ENCODE peak calls at places on chromosome 20, in five cellular contexts. One of them, this sample, is unnamed.

GRCh38 chr20:21808863-21809664 is 103.6 kb downstream of the PAX1 start:
- DNase-seq in GM23248: no peak
- DNase-seq in OCI-LY7: peak; percentile 49
- DNase-seq in psoas muscle: peak; percentile 64
- DNase-seq in effector memory CD4-positive, alpha-beta T cell: no peak
- DNase-seq in this sample: no peak

GRCh38 chr20:22371843-22372242 is 212.5 kb downstream of the FOXA2 start:
- DNase-seq in GM23248: no peak
- DNase-seq in OCI-LY7: peak; percentile 64
- DNase-seq in psoas muscle: no peak
- DNase-seq in effector memory CD4-positive, alpha-beta T cell: no peak
- DNase-seq in this sample: no peak

GRCh38 chr20:36371391-36371790 is 65.3 kb downstream of the DLGAP4 start:
- DNase-seq in GM23248: no peak
- DNase-seq in OCI-LY7: no peak
- DNase-seq in psoas muscle: no peak
- DNase-seq in effector memory CD4-positive, alpha-beta T cell: no peak
- DNase-seq in this sample: no peak

GRCh38 chr20:12287575-12287974 is 369.9 kb downstream of the BTBD3 start:
- DNase-seq in GM23248: no peak
- DNase-seq in OCI-LY7: no peak
- DNase-seq in psoas muscle: no peak
- DNase-seq in effector memory CD4-positive, alpha-beta T cell: no peak
- DNase-seq in this sample: no peak

GRCh38 chr20:64228086-64228485 is 27.5 kb upstream of the PCMTD2 start:
- DNase-seq in GM23248: no peak
- DNase-seq in OCI-LY7: no peak
- DNase-seq in psoas muscle: peak; percentile 30
- DNase-seq in effector memory CD4-positive, alpha-beta T cell: no peak
- DNase-seq in this sample: no peak

GRCh38 chr20:34337544-34337943 is 25.5 kb upstream of the ITCH start:
- DNase-seq in GM23248: no peak
- DNase-seq in OCI-LY7: no peak
- DNase-seq in psoas muscle: no peak
- DNase-seq in effector memory CD4-positive, alpha-beta T cell: no peak
- DNase-seq in this sample: no peak

GRCh38 chr20:49394264-49394663 is 88.2 kb downstream of the KCNB1 start:
- DNase-seq in GM23248: peak; percentile 71
- DNase-seq in OCI-LY7: no peak
- DNase-seq in psoas muscle: peak; percentile 62
- DNase-seq in effector memory CD4-positive, alpha-beta T cell: no peak
- DNase-seq in this sample: no peak

GRCh38 chr20:43558412-43559146 is at the start of gene SGK2:
- DNase-seq in GM23248: peak; percentile 29
- DNase-seq in OCI-LY7: no peak
- DNase-seq in psoas muscle: no peak
- DNase-seq in effector memory CD4-positive, alpha-beta T cell: no peak
- DNase-seq in this sample: no peak

GRCh38 chr20:37389241-37389747 is 43.4 kb downstream of the SRC start:
- DNase-seq in GM23248: no peak
- DNase-seq in OCI-LY7: no peak
- DNase-seq in psoas muscle: peak; percentile 34
- DNase-seq in effector memory CD4-positive, alpha-beta T cell: no peak
- DNase-seq in this sample: no peak

GRCh38 chr20:50254466-50255079 is 63.9 kb downstream of the CEBPB start:
- DNase-seq in GM23248: no peak
- DNase-seq in OCI-LY7: no peak
- DNase-seq in psoas muscle: no peak
- DNase-seq in effector memory CD4-positive, alpha-beta T cell: no peak
- DNase-seq in this sample: no peak

GRCh38 chr20:48100483-48100882 is 315.2 kb upstream of the SULF2 start:
- DNase-seq in GM23248: no peak
- DNase-seq in OCI-LY7: no peak
- DNase-seq in psoas muscle: no peak
- DNase-seq in effector memory CD4-positive, alpha-beta T cell: no peak
- DNase-seq in this sample: no peak

GRCh38 chr20:5674176-5674660 is 76.0 kb upstream of the SHLD1 start:
- DNase-seq in GM23248: peak; percentile 31
- DNase-seq in OCI-LY7: peak; percentile 94
- DNase-seq in psoas muscle: no peak
- DNase-seq in effector memory CD4-positive, alpha-beta T cell: no peak
- DNase-seq in this sample: no peak

GRCh38 chr20:46060301-46060881 is 29.4 kb downstream of the NCOA5 start:
- DNase-seq in GM23248: no peak
- DNase-seq in OCI-LY7: peak; percentile 82
- DNase-seq in psoas muscle: no peak
- DNase-seq in effector memory CD4-positive, alpha-beta T cell: no peak
- DNase-seq in this sample: no peak

GRCh38 chr20:47272893-47273590 is 83.5 kb downstream of the ZMYND8 start:
- DNase-seq in GM23248: peak; percentile 78
- DNase-seq in OCI-LY7: peak; percentile 75
- DNase-seq in psoas muscle: no peak
- DNase-seq in effector memory CD4-positive, alpha-beta T cell: no peak
- DNase-seq in this sample: peak; percentile 53

GRCh38 chr20:53847118-53847842 is 223.1 kb downstream of the BCAS1 start:
- DNase-seq in GM23248: no peak
- DNase-seq in OCI-LY7: peak; percentile 82
- DNase-seq in psoas muscle: no peak
- DNase-seq in effector memory CD4-positive, alpha-beta T cell: no peak
- DNase-seq in this sample: no peak

GRCh38 chr20:36573798-36574277 is 441 bp downstream of the TGIF2 start:
- DNase-seq in GM23248: peak; percentile 33
- DNase-seq in OCI-LY7: peak; percentile 51
- DNase-seq in psoas muscle: peak; percentile 65
- DNase-seq in effector memory CD4-positive, alpha-beta T cell: peak; percentile 22
- DNase-seq in this sample: no peak

GRCh38 chr20:1002682-1003561 is 811 bp upstream of the RSPO4 start:
- DNase-seq in GM23248: peak; percentile 6
- DNase-seq in OCI-LY7: no peak
- DNase-seq in psoas muscle: no peak
- DNase-seq in effector memory CD4-positive, alpha-beta T cell: no peak
- DNase-seq in this sample: no peak

GRCh38 chr20:55386686-55387085 is 618.6 kb downstream of the CBLN4 start:
- DNase-seq in GM23248: no peak
- DNase-seq in OCI-LY7: no peak
- DNase-seq in psoas muscle: no peak
- DNase-seq in effector memory CD4-positive, alpha-beta T cell: no peak
- DNase-seq in this sample: no peak

GRCh38 chr20:49575551-49576060 is 7.7 kb upstream of the PTGIS start:
- DNase-seq in GM23248: no peak
- DNase-seq in OCI-LY7: no peak
- DNase-seq in psoas muscle: peak; percentile 64
- DNase-seq in effector memory CD4-positive, alpha-beta T cell: no peak
- DNase-seq in this sample: no peak

GRCh38 chr20:58908216-58908615 is 55.7 kb downstream of the GNAS start:
- DNase-seq in GM23248: no peak
- DNase-seq in OCI-LY7: peak; percentile 38
- DNase-seq in psoas muscle: no peak
- DNase-seq in effector memory CD4-positive, alpha-beta T cell: no peak
- DNase-seq in this sample: no peak
- H3K36me3 ChIP-seq in GM23248: peaks cover 84% of the 10 kb centered on the region
- H3K36me3 ChIP-seq in OCI-LY7: peaks cover 88% of the 10 kb centered on the region
- H3K36me3 ChIP-seq in psoas muscle: peaks cover 7% of the 10 kb centered on the region
- H3K36me3 ChIP-seq in effector memory CD4-positive, alpha-beta T cell: peaks cover 79% of the 10 kb centered on the region
- H3K36me3 ChIP-seq in this sample: peaks cover 75% of the 10 kb centered on the region

GRCh38 chr20:62595491-62595890 is 46.8 kb upstream of the SLCO4A1 start:
- DNase-seq in GM23248: peak; percentile 90
- DNase-seq in OCI-LY7: no peak
- DNase-seq in psoas muscle: no peak
- DNase-seq in effector memory CD4-positive, alpha-beta T cell: no peak
- DNase-seq in this sample: no peak
- H3K36me3 ChIP-seq in GM23248: no peaks in the 10 kb centered on the region
- H3K36me3 ChIP-seq in OCI-LY7: no peaks in the 10 kb centered on the region
- H3K36me3 ChIP-seq in psoas muscle: no peaks in the 10 kb centered on the region
- H3K36me3 ChIP-seq in effector memory CD4-positive, alpha-beta T cell: no peaks in the 10 kb centered on the region
- H3K36me3 ChIP-seq in this sample: no peaks in the 10 kb centered on the region

DNA sequence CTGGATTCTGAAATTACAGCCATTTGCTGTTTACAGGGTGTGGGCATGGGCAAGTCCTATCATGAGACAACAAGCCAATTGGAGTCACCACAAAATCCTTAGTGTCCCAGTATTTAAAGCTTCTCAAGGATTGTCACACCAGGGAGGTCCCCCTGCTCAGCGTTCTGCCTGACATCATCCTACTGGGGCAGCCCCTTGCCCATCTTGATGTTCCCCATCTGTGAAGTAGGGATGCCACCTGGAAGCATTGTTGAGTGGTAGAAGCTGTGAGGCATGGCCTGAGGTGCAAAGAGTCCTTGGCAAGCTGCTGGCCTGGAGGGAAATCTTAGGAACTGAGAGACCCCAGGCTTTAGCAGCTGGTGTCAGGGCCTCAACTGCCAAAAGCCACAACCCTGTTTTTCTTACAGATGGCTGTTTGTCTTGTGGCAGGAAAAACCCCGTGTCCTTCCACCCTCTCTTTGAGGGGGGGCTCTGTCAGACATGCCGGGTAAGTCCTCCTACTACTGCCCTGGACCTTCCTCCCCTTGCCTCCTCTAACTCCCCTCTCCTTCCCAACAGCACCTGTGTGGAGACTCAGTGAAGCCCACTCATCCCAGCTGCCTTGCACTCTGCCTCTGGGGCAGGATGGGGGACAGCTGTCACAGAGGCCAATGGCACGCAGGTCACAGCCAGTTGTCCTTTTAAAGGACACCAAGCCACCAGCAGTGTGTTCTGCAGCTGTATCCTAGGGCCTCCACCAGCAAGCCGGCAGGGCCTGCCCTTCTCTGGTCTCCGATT is 23.2 kb upstream of the MAPRE1 start:
- DNase-seq in GM23248: no peak
- DNase-seq in OCI-LY7: no peak
- DNase-seq in psoas muscle: no peak
- DNase-seq in effector memory CD4-positive, alpha-beta T cell: no peak
- DNase-seq in this sample: no peak
- H3K36me3 ChIP-seq in GM23248: no peaks in the 10 kb centered on the region
- H3K36me3 ChIP-seq in OCI-LY7: peaks cover 19% of the 10 kb centered on the region
- H3K36me3 ChIP-seq in psoas muscle: no peaks in the 10 kb centered on the region
- H3K36me3 ChIP-seq in effector memory CD4-positive, alpha-beta T cell: no peaks in the 10 kb centered on the region
- H3K36me3 ChIP-seq in this sample: no peaks in the 10 kb centered on the region

GRCh38 chr20:23548408-23548807 is 19.9 kb downstream of the CST9L start:
- DNase-seq in GM23248: no peak
- DNase-seq in OCI-LY7: no peak
- DNase-seq in psoas muscle: no peak
- DNase-seq in effector memory CD4-positive, alpha-beta T cell: no peak
- DNase-seq in this sample: no peak
- H3K36me3 ChIP-seq in GM23248: no peaks in the 10 kb centered on the region
- H3K36me3 ChIP-seq in OCI-LY7: no peaks in the 10 kb centered on the region
- H3K36me3 ChIP-seq in psoas muscle: no peaks in the 10 kb centered on the region
- H3K36me3 ChIP-seq in effector memory CD4-positive, alpha-beta T cell: no peaks in the 10 kb centered on the region
- H3K36me3 ChIP-seq in this sample: no peaks in the 10 kb centered on the region

This sample was measured in CD8-positive, alpha-beta memory T cell.